ENCODE peak calls at places on chromosomes 6 and 20, in four cellular contexts. P is astrocyte, M is neuronal stem cell, F is tibial nerve. Z is an unnamed sample.
A peak's percentile ranks its signal among the peaks of the same experiment; 100 is the strongest.

GRCh38 chr6:108127826-108128225 is 38.0 kb upstream of the NR2E1 start:
- DNase-seq in M (no peak), P (no peak), F (no peak), Z (no peak)

GRCh38 chr20:37846573-37846972 is 56.4 kb upstream of the VSTM2L start:
- DNase-seq in P (no peak), F (no peak), M (peak; percentile 24), Z (peak; percentile 23)

GRCh38 chr6:15911753-15912504 is 217.0 kb upstream of the MYLIP start:
- DNase-seq in F (no peak), M (no peak), P (no peak), Z (no peak)

GRCh38 chr20:13006825-13007224 is 1.9 kb upstream of the SPTLC3 start:
- DNase-seq in M (no peak), F (no peak), P (peak; percentile 67), Z (no peak)

GRCh38 chr6:37680668-37681067 is 17.0 kb downstream of the MDGA1 start:
- DNase-seq in M (no peak), F (no peak), P (no peak), Z (no peak)

GRCh38 chr6:110852769-110853168 is 21.8 kb upstream of the AMD1 start:
- DNase-seq in M (no peak), F (no peak), P (no peak), Z (no peak)

GRCh38 chr6:25229671-25230321 is 49.4 kb upstream of the CARMIL1 start:
- DNase-seq in F (no peak), P (peak; percentile 95), M (no peak), Z (no peak)

GRCh38 chr6:106381871-106382270 is 21.4 kb downstream of the CRYBG1 start:
- DNase-seq in M (no peak), P (no peak), F (no peak), Z (no peak)

GRCh38 chr20:41475507-41475906 is 108.9 kb upstream of the EMILIN3 start:
- DNase-seq in M (no peak), F (no peak), P (peak; percentile 27), Z (no peak)

GRCh38 chr6:106520711-106521367 is 108.5 kb downstream of the RTN4IP1 start:
- DNase-seq in M (no peak), F (no peak), P (no peak), Z (no peak)

GRCh38 chr6:109118955-109119354 is 23.6 kb downstream of the CEP57L1 start:
- DNase-seq in M (no peak), P (no peak), F (no peak), Z (no peak)

GRCh38 chr6:170108456-170108855 is 182.4 kb downstream of the DLL1 start:
- DNase-seq in F (no peak), P (no peak), M (no peak), Z (peak; percentile 1)

GRCh38 chr6:87029711-87030314 is 65.1 kb downstream of the CGA start:
- DNase-seq in M (peak; percentile 8), P (peak; percentile 41), F (peak; percentile 33), Z (peak; percentile 40)

GRCh38 chr20:12949429-12949980 is 59.3 kb upstream of the SPTLC3 start:
- DNase-seq in F (no peak), M (no peak), P (peak; percentile 28), Z (no peak)

GRCh38 chr6:133741375-133741861 is 147.5 kb upstream of the TCF21 start:
- DNase-seq in P (peak; percentile 22), M (peak; percentile 29), F (peak; percentile 32), Z (no peak)

GRCh38 chr6:52576392-52577021 is 353 bp downstream of the TRAM2 start:
- DNase-seq in P (peak; percentile 72), M (peak; percentile 63), F (peak; percentile 50), Z (peak; percentile 76)

GRCh38 chr6:140001851-140002301 is 627.4 kb upstream of the CITED2 start:
- DNase-seq in M (no peak), F (no peak), P (peak; percentile 31), Z (no peak)

GRCh38 chr20:40673442-40673841 is 15.6 kb downstream of the MAFB start:
- DNase-seq in F (no peak), M (no peak), P (no peak), Z (no peak)

GRCh38 chr6:21188505-21189223 is 404.9 kb upstream of the SOX4 start:
- DNase-seq in M (no peak), P (no peak), F (no peak), Z (no peak)

GRCh38 chr6:106098383-106099234 is 12.5 kb downstream of the PRDM1 start:
- DNase-seq in F (no peak), M (no peak), P (peak; percentile 72), Z (peak; percentile 52)

GRCh38 chr20:24778585-24779031 is 170.5 kb upstream of the CST7 start:
- DNase-seq in M (no peak), F (no peak), P (no peak), Z (no peak)

GRCh38 chr6:161618816-161619454 is 345.1 kb upstream of the AGPAT4 start:
- DNase-seq in P (peak; percentile 74), F (peak; percentile 9), M (peak; percentile 27), Z (peak; percentile 73)
- H3K4me3 ChIP-seq in P (peak overlapping the region; percentile 18), F (no peak overlapping the region), M (no peak overlapping the region), Z (no peak overlapping the region)

GRCh38 chr6:36122495-36123269 is 7.6 kb upstream of the MAPK13 start:
- DNase-seq in F (no peak), P (no peak), M (no peak), Z (no peak)
- H3K4me1 ChIP-seq in F (peaks cover 4% of the 10 kb centered on the region), P (peaks cover 13% of the 10 kb centered on the region), M (peaks cover 3% of the 10 kb centered on the region), Z (no peaks in the 10 kb centered on the region)

GRCh38 chr20:6784767-6785166 is 17.3 kb downstream of the BMP2 start:
- DNase-seq in M (no peak), F (no peak), P (no peak), Z (no peak)
- H3K4me3 ChIP-seq in M (no peak overlapping the region), F (no peak overlapping the region), P (no peak overlapping the region), Z (no peak overlapping the region)

GRCh38 chr6:33430991-33431879 is 11.4 kb downstream of the SYNGAP1 start:
- DNase-seq in F (peak; percentile 30), P (peak; percentile 45), M (peak; percentile 83), Z (peak; percentile 82)
- H3K4me1 ChIP-seq in F (peaks cover 27% of the 10 kb centered on the region), P (peaks cover 49% of the 10 kb centered on the region), M (peaks cover 50% of the 10 kb centered on the region), Z (peaks cover 19% of the 10 kb centered on the region)

GRCh38 chr6:75612921-75613534 is 11.3 kb downstream of the SENP6 start:
- DNase-seq in M (no peak), P (no peak), F (no peak), Z (no peak)
- H3K4me3 ChIP-seq in M (no peak overlapping the region), P (no peak overlapping the region), F (no peak overlapping the region), Z (no peak overlapping the region)

DNA sequence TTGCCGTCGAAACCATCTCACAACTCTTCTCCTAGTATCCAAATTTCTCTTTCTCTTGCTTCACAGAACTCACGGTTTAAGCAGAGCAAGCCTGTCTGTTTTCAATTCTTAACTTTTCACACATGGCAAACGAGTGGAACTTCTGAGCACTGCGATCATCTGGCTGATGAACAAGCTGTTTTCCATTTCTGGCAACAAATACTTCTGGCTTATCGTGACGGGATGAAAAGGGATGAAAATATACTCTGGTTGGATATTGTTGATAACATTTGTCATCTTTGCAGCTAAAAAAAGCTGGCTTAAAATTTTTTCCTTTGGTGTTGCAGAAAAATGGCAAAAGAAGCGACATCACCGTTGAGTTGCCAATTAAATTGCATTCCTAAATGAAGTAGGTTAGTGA is 515.2 kb upstream of the JARID2 start:
- DNase-seq in P (no peak), M (no peak), F (no peak), Z (no peak)
- H3K4me1 ChIP-seq in P (peaks cover 36% of the 10 kb centered on the region), M (peaks cover 8% of the 10 kb centered on the region), F (peaks cover 9% of the 10 kb centered on the region), Z (peaks cover 6% of the 10 kb centered on the region)

GRCh38 chr20:3981132-3981452 is 34.3 kb downstream of the RNF24 start:
- DNase-seq in P (no peak), M (no peak), F (no peak), Z (no peak)
- H3K4me3 ChIP-seq in P (no peak overlapping the region), M (no peak overlapping the region), F (no peak overlapping the region), Z (no peak overlapping the region)

DNA sequence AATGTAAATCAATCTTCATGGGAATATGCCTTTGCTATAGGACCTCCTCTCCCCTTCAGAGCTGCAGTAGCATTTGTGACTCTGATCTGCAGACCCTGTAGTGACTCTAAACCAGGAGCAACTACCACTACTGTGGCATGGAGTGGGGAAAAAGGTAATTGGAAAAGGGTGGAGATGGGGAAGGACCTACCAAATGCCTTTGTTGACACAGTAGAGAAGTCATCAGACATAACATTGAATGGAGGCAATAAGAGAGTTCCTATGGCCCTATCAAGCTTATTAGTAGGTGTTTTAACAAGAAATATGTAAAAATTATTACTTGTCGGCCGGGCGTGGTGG is 4.7 kb downstream of the HSPA1A start:
- DNase-seq in F (no peak), M (no peak), P (no peak), Z (no peak)
- H3K4me1 ChIP-seq in F (peaks cover 31% of the 10 kb centered on the region), M (peaks cover 3% of the 10 kb centered on the region), P (peaks cover 13% of the 10 kb centered on the region), Z (peaks cover 37% of the 10 kb centered on the region)

DNA sequence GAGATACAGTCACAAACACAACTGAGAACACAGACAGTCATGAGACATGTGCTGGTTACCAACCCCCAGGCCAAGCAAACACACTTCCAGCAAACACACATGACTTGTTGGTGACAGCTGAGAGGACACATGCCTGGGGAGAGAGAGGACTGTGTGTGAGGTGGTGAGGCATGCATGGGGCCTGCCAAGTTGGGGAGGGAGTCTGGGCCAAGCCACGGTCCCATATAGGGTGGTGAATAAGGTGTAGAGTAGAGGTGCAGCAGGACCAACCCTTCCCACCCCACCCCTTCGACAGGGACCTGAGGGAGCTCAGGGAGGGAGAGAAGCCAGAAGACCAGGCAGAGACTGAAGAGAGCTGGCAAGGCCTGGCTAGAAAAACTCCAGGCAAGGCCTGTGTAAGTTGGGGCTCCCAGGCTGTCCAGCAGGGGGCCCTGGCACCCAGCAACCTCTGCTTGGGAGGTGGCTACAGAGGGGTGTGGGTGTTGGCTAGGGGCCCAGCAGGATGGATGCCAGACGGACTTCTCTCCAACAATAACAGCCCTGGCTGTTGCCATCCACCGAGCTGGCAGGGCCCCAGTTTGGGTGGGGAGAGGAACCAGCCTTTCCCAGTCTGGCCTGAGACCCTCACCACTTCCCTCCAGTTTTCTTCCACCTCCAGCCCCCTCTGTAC is 2.0 kb upstream of the SLC29A1 start:
- DNase-seq in P (peak; percentile 48), F (peak; percentile 81), M (no peak), Z (peak; percentile 86)
- H3K4me3 ChIP-seq in P (no peak overlapping the region), F (peak overlapping the region; percentile 75), M (no peak overlapping the region), Z (no peak overlapping the region)

GRCh38 chr6:166640342-166641043 is 13.4 kb upstream of the RPS6KA2 start:
- DNase-seq in F (no peak), P (no peak), M (no peak), Z (no peak)
- H3K4me1 ChIP-seq in F (peaks cover 5% of the 10 kb centered on the region), P (no peaks in the 10 kb centered on the region), M (no peaks in the 10 kb centered on the region), Z (no peaks in the 10 kb centered on the region)

Z was measured in HAP-1.